ENCODE peak calls at places on chromosomes 5 and 9, in eight cellular contexts. Y is fibroblast of mammary gland, N is body of pancreas, A is coronary artery, F is choroid plexus epithelial cell, X is suprapubic skin, B is mucosa of descending colon, P is HFF-Myc. W is an unnamed sample.

GRCh38 chr9:113638916-113639315 is 175.4 kb downstream of the RGS3 start:
- DNase-seq in Y (no peak), N (peak), A (peak), F (no peak), X (peak), B (no peak), P (no peak), W (no peak)

GRCh38 chr5:123800640-123801039 is 288.7 kb downstream of the CSNK1G3 start:
- DNase-seq in Y (no peak), N (no peak), A (no peak), F (no peak), X (no peak), B (no peak), P (no peak), W (no peak)

GRCh38 chr9:124894035-124894740 is 32.3 kb downstream of the ARPC5L start:
- DNase-seq in Y (no peak), N (no peak), A (no peak), F (no peak), X (no peak), B (no peak), P (no peak), W (no peak)

GRCh38 chr9:114086607-114087006 is 8.5 kb upstream of the AMBP start:
- DNase-seq in Y (no peak), N (no peak), A (no peak), F (no peak), X (no peak), B (no peak), P (no peak), W (no peak)

GRCh38 chr5:20528471-20528870 is 540.5 kb upstream of the CDH18 start:
- DNase-seq in Y (no peak), N (no peak), A (no peak), F (peak), X (no peak), B (no peak), P (no peak), W (peak)

GRCh38 chr5:116664988-116665387 is 90.4 kb upstream of the SEMA6A start:
- DNase-seq in Y (no peak), N (no peak), A (no peak), F (no peak), X (no peak), B (no peak), P (no peak), W (no peak)

GRCh38 chr5:125056641-125057345 is 310.4 kb upstream of the ZNF608 start:
- DNase-seq in Y (no peak), N (no peak), A (no peak), F (no peak), X (no peak), B (no peak), P (no peak), W (no peak)

GRCh38 chr9:121581775-121582600 is 69.4 kb upstream of the DAB2IP start:
- DNase-seq in Y (no peak), N (peak), A (no peak), F (no peak), X (no peak), B (no peak), P (no peak), W (no peak)

GRCh38 chr5:181259974-181260719 is 796 bp downstream of the TRIM52 start:
- DNase-seq in Y (no peak), N (no peak), A (no peak), F (no peak), X (no peak), B (no peak), P (no peak), W (no peak)

GRCh38 chr9:35107337-35108290 is 4.7 kb upstream of the STOML2 start:
- DNase-seq in Y (no peak), N (no peak), A (peak), F (no peak), X (peak), B (no peak), P (no peak), W (no peak)

GRCh38 chr5:57754616-57755015 is 272.0 kb upstream of the ACTBL2 start:
- DNase-seq in Y (peak), N (no peak), A (no peak), F (peak), X (no peak), B (no peak), P (no peak), W (no peak)

GRCh38 chr9:137028281-137029057 is 432 bp upstream of the ABCA2 start:
- DNase-seq in Y (no peak), N (peak), A (no peak), F (peak), X (no peak), B (peak), P (no peak), W (peak)

GRCh38 chr5:56003179-56003578 is 8.4 kb upstream of the IL6ST start:
- DNase-seq in Y (peak), N (peak), A (no peak), F (peak), X (no peak), B (peak), P (no peak), W (peak)

GRCh38 chr5:547086-547924 is 23.1 kb upstream of the SLC9A3 start:
- DNase-seq in Y (no peak), N (no peak), A (no peak), F (no peak), X (peak), B (peak), P (no peak), W (no peak)

GRCh38 chr5:105868038-105868775 is 1802.5 kb downstream of the EFNA5 start:
- DNase-seq in Y (peak), N (peak), A (no peak), F (peak), X (no peak), B (no peak), P (no peak), W (peak)

GRCh38 chr5:138449501-138450239 is 10.8 kb downstream of the REEP2 start:
- DNase-seq in Y (peak), N (peak), A (peak), F (peak), X (peak), B (peak), P (no peak), W (peak)

GRCh38 chr9:133386338-133386737 is 10.2 kb downstream of the STKLD1 start:
- DNase-seq in Y (no peak), N (no peak), A (no peak), F (no peak), X (no peak), B (no peak), P (no peak), W (no peak)

GRCh38 chr9:127916665-127917581 is at the start of gene ST6GALNAC4:
- DNase-seq in Y (peak), N (peak), A (peak), F (peak), X (peak), B (peak), P (no peak), W (peak)

GRCh38 chr9:14316574-14317304 is 2.8 kb upstream of the NFIB start:
- DNase-seq in Y (no peak), N (no peak), A (no peak), F (no peak), X (no peak), B (no peak), P (no peak), W (no peak)
- H3K4me3 ChIP-seq in Y (peak), N (no peak), A (peak), F (peak), X (peak), B (no peak), P (no peak), W (peak)

GRCh38 chr5:59348189-59348588 is 545.3 kb downstream of the PDE4D start:
- DNase-seq in Y (no peak), N (peak), A (no peak), F (no peak), X (no peak), B (no peak), P (no peak), W (no peak)
- TF ChIP-seq CTCF in Y (no peak), N (no peak), A (no peak), F (no peak), X (no peak), B (no peak), P (no peak), W (no peak)

DNA sequence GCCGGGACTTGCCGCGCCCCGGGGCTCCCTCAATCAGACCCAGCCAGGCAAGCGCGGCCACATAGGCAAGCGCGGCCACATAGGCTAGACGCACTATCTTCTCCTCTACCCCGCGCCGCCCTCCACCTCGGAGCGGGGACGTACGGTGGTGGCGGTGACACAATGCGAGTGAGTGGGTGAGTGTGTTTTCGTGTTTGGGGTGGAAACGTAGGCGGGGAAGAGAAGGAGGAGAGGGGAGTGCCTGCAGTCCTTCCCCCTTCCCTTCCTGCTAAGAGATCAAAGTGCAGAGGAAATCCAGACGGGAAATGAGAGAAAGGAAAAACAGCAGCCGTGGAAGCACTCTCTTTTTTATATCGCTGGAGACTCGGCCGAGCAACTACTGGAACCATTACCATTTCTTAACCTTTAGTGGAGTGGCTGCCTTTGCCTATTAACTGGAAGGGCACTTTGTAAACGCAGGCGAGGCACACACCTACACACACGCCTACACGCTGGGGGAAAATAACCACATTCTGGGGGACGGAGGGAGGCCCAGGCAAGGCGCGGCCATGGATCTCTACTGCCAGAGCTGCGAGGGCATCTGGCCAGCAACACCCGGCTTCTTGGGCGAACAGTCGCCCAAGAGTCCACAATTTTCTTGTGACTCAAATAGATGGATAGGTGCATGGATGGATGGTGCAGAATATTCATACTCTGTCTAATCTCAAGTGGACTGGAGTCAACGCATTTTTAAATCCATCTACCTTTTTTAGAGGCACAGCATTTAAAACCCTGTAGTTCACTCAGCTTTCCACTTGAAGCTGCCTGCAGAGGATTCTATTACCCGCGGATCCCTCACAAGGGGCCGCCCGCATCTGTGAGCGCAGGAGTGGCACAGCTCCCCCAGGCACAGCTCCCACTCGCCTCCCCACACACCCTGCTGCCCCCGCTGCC is 2.1 kb downstream of the EDIL3 start:
- DNase-seq in Y (peak), N (peak), A (peak), F (peak), X (no peak), B (peak), P (no peak), W (peak)
- H3K4me3 ChIP-seq in Y (peak), N (no peak), A (peak), F (peak), X (peak), B (peak), P (peak), W (peak)

DNA sequence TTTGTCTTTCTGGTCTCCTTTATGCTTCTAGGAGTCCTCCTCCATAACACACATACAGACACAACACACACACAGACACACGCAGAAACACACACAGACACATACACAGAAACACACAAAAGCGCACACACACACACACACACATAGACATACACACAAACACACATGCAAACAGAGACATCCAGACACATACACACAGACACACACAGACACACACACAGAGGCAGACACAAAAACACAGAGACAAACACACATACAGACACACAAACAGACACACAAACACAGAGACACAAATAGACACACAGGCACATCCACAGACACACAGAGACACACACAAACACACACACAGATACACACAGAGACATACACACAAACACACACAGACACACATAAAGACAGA is 220.2 kb downstream of the IRX2 start:
- DNase-seq in Y (no peak), N (no peak), A (no peak), F (no peak), X (no peak), B (no peak), P (no peak), W (no peak)
- TF ChIP-seq CTCF in Y (no peak), N (no peak), A (no peak), F (no peak), X (no peak), B (no peak), P (no peak), W (no peak)

GRCh38 chr5:83471405-83472212 is at the start of gene VCAN:
- DNase-seq in Y (peak), N (peak), A (peak), F (peak), X (peak), B (peak), P (no peak), W (peak)
- H3K4me3 ChIP-seq in Y (peak), N (no peak), A (peak), F (peak), X (peak), B (no peak), P (peak), W (peak)

GRCh38 chr9:16254674-16255073 is 615.8 kb downstream of the BNC2 start:
- DNase-seq in Y (no peak), N (no peak), A (no peak), F (no peak), X (no peak), B (no peak), P (no peak), W (no peak)

GRCh38 chr9:16258708-16259107 is 611.8 kb downstream of the BNC2 start:
- DNase-seq in Y (no peak), N (no peak), A (no peak), F (peak), X (no peak), B (no peak), P (no peak), W (no peak)

GRCh38 chr9:16258191-16258590 is 612.3 kb downstream of the BNC2 start:
- DNase-seq in Y (no peak), N (no peak), A (no peak), F (no peak), X (no peak), B (no peak), P (no peak), W (no peak)

GRCh38 chr9:16255217-16255616 is 615.3 kb downstream of the BNC2 start:
- DNase-seq in Y (no peak), N (no peak), A (no peak), F (no peak), X (no peak), B (no peak), P (no peak), W (no peak)

GRCh38 chr9:16257604-16258003 is 612.9 kb downstream of the BNC2 start:
- DNase-seq in Y (peak), N (no peak), A (no peak), F (peak), X (no peak), B (no peak), P (no peak), W (peak)
- TF ChIP-seq CTCF in Y (peak), N (peak), A (no peak), F (peak), X (no peak), B (no peak), P (peak), W (peak)

DNA sequence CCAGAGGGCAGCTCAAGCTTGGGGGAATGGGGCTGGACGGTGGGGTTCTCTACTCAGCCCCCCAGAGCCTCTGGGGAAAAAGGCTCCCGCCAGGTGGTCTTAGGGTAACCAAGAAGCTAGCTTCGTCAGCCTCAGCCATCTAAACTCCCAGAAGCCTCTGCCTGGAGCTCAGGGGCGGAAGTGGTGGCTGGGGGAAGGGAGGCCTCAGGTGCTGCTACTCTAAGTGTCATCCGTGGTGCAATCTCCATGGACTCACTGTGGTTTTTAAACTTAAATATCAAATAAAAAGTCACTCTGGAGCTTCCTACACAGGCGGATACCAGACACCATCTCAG is 748 bp downstream of the DOCK2 start:
- DNase-seq in Y (no peak), N (no peak), A (no peak), F (no peak), X (no peak), B (peak), P (no peak), W (no peak)
- H3K4me3 ChIP-seq in Y (no peak), N (no peak), A (peak), F (no peak), X (peak), B (peak), P (no peak), W (no peak)

GRCh38 chr5:127404190-127404589 is 113.2 kb upstream of the PRRC1 start:
- DNase-seq in Y (no peak), N (no peak), A (no peak), F (no peak), X (no peak), B (no peak), P (no peak), W (no peak)

GRCh38 chr5:127398508-127398907 is 107.9 kb downstream of the MEGF10 start:
- DNase-seq in Y (no peak), N (no peak), A (no peak), F (no peak), X (no peak), B (no peak), P (no peak), W (no peak)

GRCh38 chr5:127400946-127401670 is 110.5 kb downstream of the MEGF10 start:
- DNase-seq in Y (no peak), N (no peak), A (no peak), F (peak), X (no peak), B (no peak), P (no peak), W (no peak)

GRCh38 chr5:127399068-127399467 is 108.5 kb downstream of the MEGF10 start:
- DNase-seq in Y (no peak), N (no peak), A (no peak), F (no peak), X (no peak), B (no peak), P (no peak), W (no peak)

GRCh38 chr5:127400524-127400923 is 109.9 kb downstream of the MEGF10 start:
- DNase-seq in Y (no peak), N (no peak), A (no peak), F (no peak), X (no peak), B (no peak), P (no peak), W (no peak)
- TF ChIP-seq CTCF in Y (no peak), N (no peak), A (no peak), F (no peak), X (no peak), B (no peak), P (no peak), W (no peak)

GRCh38 chr9:131297903-131298302 is 8.4 kb downstream of the PLPP7 start:
- DNase-seq in Y (no peak), N (no peak), A (no peak), F (no peak), X (no peak), B (no peak), P (no peak), W (peak)
- H3K4me3 ChIP-seq in Y (no peak), N (no peak), A (no peak), F (no peak), X (no peak), B (no peak), P (no peak), W (no peak)

DNA sequence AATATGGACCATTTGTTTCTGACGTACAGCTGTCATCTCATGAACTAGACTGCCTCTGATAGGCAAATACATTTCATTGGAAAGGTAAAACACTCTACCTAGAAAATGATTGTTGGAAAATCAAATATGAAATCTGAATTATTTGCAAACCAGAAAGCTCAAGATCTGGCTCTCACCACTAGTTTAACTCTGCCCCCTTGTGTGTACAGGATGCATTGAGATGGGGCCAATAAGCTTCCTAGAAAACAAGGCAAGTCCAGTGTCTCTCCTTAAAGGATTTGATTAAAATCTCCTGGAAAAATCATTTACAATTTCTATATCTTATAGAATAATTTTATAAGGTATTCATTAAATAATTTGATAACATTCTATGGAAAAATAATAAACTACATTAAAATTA is 311.9 kb upstream of the ANKH start:
- DNase-seq in Y (peak), N (no peak), A (no peak), F (peak), X (no peak), B (no peak), P (peak), W (peak)
- TF ChIP-seq CTCF in Y (peak), N (no peak), A (no peak), F (peak), X (no peak), B (no peak), P (peak), W (peak)